ENCODE peak calls at places on chromosomes 6 and 20, in eight cellular contexts. One of them, this sample, is unnamed.

GRCh38 chr6:38179300-38179699 is 359.8 kb downstream of the ZFAND3 start:
- DNase-seq in body of pancreas: no peak
- DNase-seq in small intestine: no peak
- DNase-seq in activated CD4-positive, alpha-beta T cell treated with anti-CD3 and anti-CD28 coated beads for 4 hours: no peak
- DNase-seq in DMS 273 treated with DMSO at 0.1 percent for 48 hours: no peak
- DNase-seq in neural crest cell: no peak
- DNase-seq in nucleus accumbens: no peak
- DNase-seq in RKO: no peak
- DNase-seq in this sample: no peak

GRCh38 chr20:36384022-36384619 is 78.0 kb downstream of the DLGAP4 start:
- DNase-seq in body of pancreas: peak
- DNase-seq in nucleus accumbens: no peak
- DNase-seq in DMS 273 treated with DMSO at 0.1 percent for 48 hours: no peak
- DNase-seq in activated CD4-positive, alpha-beta T cell treated with anti-CD3 and anti-CD28 coated beads for 4 hours: no peak
- DNase-seq in RKO: peak
- DNase-seq in neural crest cell: peak
- DNase-seq in small intestine: peak
- DNase-seq in this sample: no peak

GRCh38 chr6:13668291-13668928 is 43.2 kb downstream of the RANBP9 start:
- DNase-seq in small intestine: no peak
- DNase-seq in RKO: peak
- DNase-seq in neural crest cell: no peak
- DNase-seq in activated CD4-positive, alpha-beta T cell treated with anti-CD3 and anti-CD28 coated beads for 4 hours: no peak
- DNase-seq in nucleus accumbens: no peak
- DNase-seq in body of pancreas: no peak
- DNase-seq in DMS 273 treated with DMSO at 0.1 percent for 48 hours: no peak
- DNase-seq in this sample: no peak

GRCh38 chr6:15577550-15578171 is 85.2 kb downstream of the DTNBP1 start:
- DNase-seq in nucleus accumbens: no peak
- DNase-seq in RKO: no peak
- DNase-seq in DMS 273 treated with DMSO at 0.1 percent for 48 hours: no peak
- DNase-seq in small intestine: no peak
- DNase-seq in body of pancreas: no peak
- DNase-seq in activated CD4-positive, alpha-beta T cell treated with anti-CD3 and anti-CD28 coated beads for 4 hours: no peak
- DNase-seq in neural crest cell: no peak
- DNase-seq in this sample: no peak

GRCh38 chr6:119881416-119881815 is 531.9 kb upstream of the MAN1A1 start:
- DNase-seq in small intestine: no peak
- DNase-seq in nucleus accumbens: no peak
- DNase-seq in activated CD4-positive, alpha-beta T cell treated with anti-CD3 and anti-CD28 coated beads for 4 hours: no peak
- DNase-seq in body of pancreas: no peak
- DNase-seq in DMS 273 treated with DMSO at 0.1 percent for 48 hours: no peak
- DNase-seq in RKO: no peak
- DNase-seq in neural crest cell: no peak
- DNase-seq in this sample: no peak

GRCh38 chr6:105780146-105780860 is 305.8 kb upstream of the PRDM1 start:
- DNase-seq in RKO: no peak
- DNase-seq in body of pancreas: no peak
- DNase-seq in small intestine: no peak
- DNase-seq in neural crest cell: no peak
- DNase-seq in DMS 273 treated with DMSO at 0.1 percent for 48 hours: no peak
- DNase-seq in nucleus accumbens: no peak
- DNase-seq in activated CD4-positive, alpha-beta T cell treated with anti-CD3 and anti-CD28 coated beads for 4 hours: no peak
- DNase-seq in this sample: no peak

GRCh38 chr6:158284340-158285210 is 27.7 kb upstream of the TULP4 start:
- DNase-seq in DMS 273 treated with DMSO at 0.1 percent for 48 hours: peak
- DNase-seq in RKO: no peak
- DNase-seq in neural crest cell: no peak
- DNase-seq in body of pancreas: no peak
- DNase-seq in small intestine: no peak
- DNase-seq in activated CD4-positive, alpha-beta T cell treated with anti-CD3 and anti-CD28 coated beads for 4 hours: no peak
- DNase-seq in nucleus accumbens: no peak
- DNase-seq in this sample: no peak

GRCh38 chr20:16007164-16007563 is 566.1 kb downstream of the KIF16B start:
- DNase-seq in body of pancreas: no peak
- DNase-seq in neural crest cell: no peak
- DNase-seq in DMS 273 treated with DMSO at 0.1 percent for 48 hours: no peak
- DNase-seq in small intestine: no peak
- DNase-seq in RKO: no peak
- DNase-seq in nucleus accumbens: no peak
- DNase-seq in activated CD4-positive, alpha-beta T cell treated with anti-CD3 and anti-CD28 coated beads for 4 hours: no peak
- DNase-seq in this sample: no peak

GRCh38 chr6:10478187-10479040 is 42.7 kb upstream of the GCNT2 start:
- DNase-seq in nucleus accumbens: no peak
- DNase-seq in small intestine: peak
- DNase-seq in DMS 273 treated with DMSO at 0.1 percent for 48 hours: no peak
- DNase-seq in neural crest cell: peak
- DNase-seq in activated CD4-positive, alpha-beta T cell treated with anti-CD3 and anti-CD28 coated beads for 4 hours: no peak
- DNase-seq in body of pancreas: no peak
- DNase-seq in RKO: peak
- DNase-seq in this sample: no peak

GRCh38 chr6:86500035-86500434 is 437.3 kb upstream of the HTR1E start:
- DNase-seq in nucleus accumbens: no peak
- DNase-seq in RKO: no peak
- DNase-seq in activated CD4-positive, alpha-beta T cell treated with anti-CD3 and anti-CD28 coated beads for 4 hours: no peak
- DNase-seq in small intestine: no peak
- DNase-seq in body of pancreas: no peak
- DNase-seq in neural crest cell: no peak
- DNase-seq in DMS 273 treated with DMSO at 0.1 percent for 48 hours: no peak
- DNase-seq in this sample: no peak

GRCh38 chr6:30006170-30007131 is 54.6 kb upstream of the POLR1H start:
- DNase-seq in body of pancreas: peak
- DNase-seq in neural crest cell: no peak
- DNase-seq in small intestine: peak
- DNase-seq in activated CD4-positive, alpha-beta T cell treated with anti-CD3 and anti-CD28 coated beads for 4 hours: peak
- DNase-seq in DMS 273 treated with DMSO at 0.1 percent for 48 hours: no peak
- DNase-seq in RKO: no peak
- DNase-seq in nucleus accumbens: peak
- DNase-seq in this sample: peak

GRCh38 chr6:12472601-12473038 is 182.5 kb downstream of the EDN1 start:
- DNase-seq in body of pancreas: peak
- DNase-seq in small intestine: peak
- DNase-seq in activated CD4-positive, alpha-beta T cell treated with anti-CD3 and anti-CD28 coated beads for 4 hours: no peak
- DNase-seq in neural crest cell: no peak
- DNase-seq in nucleus accumbens: no peak
- DNase-seq in RKO: peak
- DNase-seq in DMS 273 treated with DMSO at 0.1 percent for 48 hours: no peak
- DNase-seq in this sample: no peak

GRCh38 chr6:56155634-56156141 is 91.7 kb downstream of the COL21A1 start:
- DNase-seq in neural crest cell: no peak
- DNase-seq in RKO: no peak
- DNase-seq in small intestine: no peak
- DNase-seq in DMS 273 treated with DMSO at 0.1 percent for 48 hours: no peak
- DNase-seq in body of pancreas: no peak
- DNase-seq in activated CD4-positive, alpha-beta T cell treated with anti-CD3 and anti-CD28 coated beads for 4 hours: no peak
- DNase-seq in nucleus accumbens: no peak
- DNase-seq in this sample: no peak

GRCh38 chr6:52174118-52174517 is 12.1 kb upstream of the IL17A start:
- DNase-seq in small intestine: no peak
- DNase-seq in nucleus accumbens: no peak
- DNase-seq in activated CD4-positive, alpha-beta T cell treated with anti-CD3 and anti-CD28 coated beads for 4 hours: no peak
- DNase-seq in DMS 273 treated with DMSO at 0.1 percent for 48 hours: no peak
- DNase-seq in body of pancreas: no peak
- DNase-seq in neural crest cell: no peak
- DNase-seq in RKO: no peak
- DNase-seq in this sample: no peak

GRCh38 chr6:145075425-145075824 is 659.9 kb downstream of the EPM2A start:
- DNase-seq in RKO: no peak
- DNase-seq in body of pancreas: no peak
- DNase-seq in activated CD4-positive, alpha-beta T cell treated with anti-CD3 and anti-CD28 coated beads for 4 hours: no peak
- DNase-seq in nucleus accumbens: no peak
- DNase-seq in neural crest cell: no peak
- DNase-seq in small intestine: no peak
- DNase-seq in DMS 273 treated with DMSO at 0.1 percent for 48 hours: no peak
- DNase-seq in this sample: no peak

GRCh38 chr20:14449323-14449722 is 111.9 kb upstream of the FLRT3 start:
- DNase-seq in body of pancreas: no peak
- DNase-seq in DMS 273 treated with DMSO at 0.1 percent for 48 hours: no peak
- DNase-seq in nucleus accumbens: no peak
- DNase-seq in activated CD4-positive, alpha-beta T cell treated with anti-CD3 and anti-CD28 coated beads for 4 hours: no peak
- DNase-seq in RKO: no peak
- DNase-seq in small intestine: no peak
- DNase-seq in neural crest cell: no peak
- DNase-seq in this sample: no peak

GRCh38 chr6:53347250-53347920 is 1.4 kb downstream of the ELOVL5 start:
- DNase-seq in small intestine: peak
- DNase-seq in RKO: no peak
- DNase-seq in nucleus accumbens: no peak
- DNase-seq in neural crest cell: no peak
- DNase-seq in activated CD4-positive, alpha-beta T cell treated with anti-CD3 and anti-CD28 coated beads for 4 hours: peak
- DNase-seq in DMS 273 treated with DMSO at 0.1 percent for 48 hours: no peak
- DNase-seq in body of pancreas: peak
- DNase-seq in this sample: no peak

GRCh38 chr6:167404385-167405049 is 79.6 kb downstream of the TTLL2 start:
- DNase-seq in RKO: no peak
- DNase-seq in small intestine: no peak
- DNase-seq in DMS 273 treated with DMSO at 0.1 percent for 48 hours: no peak
- DNase-seq in activated CD4-positive, alpha-beta T cell treated with anti-CD3 and anti-CD28 coated beads for 4 hours: no peak
- DNase-seq in neural crest cell: no peak
- DNase-seq in nucleus accumbens: no peak
- DNase-seq in body of pancreas: no peak
- DNase-seq in this sample: no peak

GRCh38 chr20:32078777-32079176 is 26.7 kb downstream of the HCK start:
- DNase-seq in nucleus accumbens: no peak
- DNase-seq in RKO: no peak
- DNase-seq in DMS 273 treated with DMSO at 0.1 percent for 48 hours: no peak
- DNase-seq in small intestine: no peak
- DNase-seq in body of pancreas: no peak
- DNase-seq in neural crest cell: no peak
- DNase-seq in activated CD4-positive, alpha-beta T cell treated with anti-CD3 and anti-CD28 coated beads for 4 hours: no peak
- DNase-seq in this sample: no peak

GRCh38 chr20:57389695-57390603 is 1.2 kb upstream of the RBM38 start:
- DNase-seq in body of pancreas: peak
- DNase-seq in DMS 273 treated with DMSO at 0.1 percent for 48 hours: no peak
- DNase-seq in nucleus accumbens: no peak
- DNase-seq in neural crest cell: no peak
- DNase-seq in activated CD4-positive, alpha-beta T cell treated with anti-CD3 and anti-CD28 coated beads for 4 hours: peak
- DNase-seq in small intestine: no peak
- DNase-seq in RKO: no peak
- DNase-seq in this sample: peak

GRCh38 chr6:82179415-82179814 is 68.1 kb downstream of the IBTK start:
- DNase-seq in RKO: no peak
- DNase-seq in neural crest cell: no peak
- DNase-seq in DMS 273 treated with DMSO at 0.1 percent for 48 hours: no peak
- DNase-seq in nucleus accumbens: no peak
- DNase-seq in body of pancreas: no peak
- DNase-seq in small intestine: peak
- DNase-seq in activated CD4-positive, alpha-beta T cell treated with anti-CD3 and anti-CD28 coated beads for 4 hours: no peak
- DNase-seq in this sample: no peak

GRCh38 chr6:45483021-45483420 is 105.3 kb upstream of the SUPT3H start:
- DNase-seq in body of pancreas: no peak
- DNase-seq in small intestine: no peak
- DNase-seq in nucleus accumbens: no peak
- DNase-seq in DMS 273 treated with DMSO at 0.1 percent for 48 hours: no peak
- DNase-seq in neural crest cell: no peak
- DNase-seq in activated CD4-positive, alpha-beta T cell treated with anti-CD3 and anti-CD28 coated beads for 4 hours: no peak
- DNase-seq in RKO: no peak
- DNase-seq in this sample: no peak

GRCh38 chr6:123458218-123458617 is 178.5 kb downstream of the TRDN start:
- DNase-seq in body of pancreas: no peak
- DNase-seq in activated CD4-positive, alpha-beta T cell treated with anti-CD3 and anti-CD28 coated beads for 4 hours: no peak
- DNase-seq in nucleus accumbens: no peak
- DNase-seq in DMS 273 treated with DMSO at 0.1 percent for 48 hours: no peak
- DNase-seq in small intestine: no peak
- DNase-seq in RKO: no peak
- DNase-seq in neural crest cell: no peak
- DNase-seq in this sample: no peak

GRCh38 chr6:72952808-72953630 is 272.3 kb downstream of the KHDC1L start:
- DNase-seq in body of pancreas: no peak
- DNase-seq in DMS 273 treated with DMSO at 0.1 percent for 48 hours: no peak
- DNase-seq in small intestine: no peak
- DNase-seq in neural crest cell: no peak
- DNase-seq in RKO: peak
- DNase-seq in nucleus accumbens: no peak
- DNase-seq in activated CD4-positive, alpha-beta T cell treated with anti-CD3 and anti-CD28 coated beads for 4 hours: no peak
- DNase-seq in this sample: no peak

This sample was measured in glutamatergic neuron.